ENCODE peak calls at places on chromosomes 13 and 19, in seven cellular contexts. R, H, E, C, L, Y and B are unnamed samples.

GRCh38 chr13:74270018-74270417 is 135.8 kb upstream of the KLF12 start:
- DNase-seq in R (peak; percentile 55), Y (no peak), E (peak; percentile 10), C (no peak), H (no peak), L (no peak), B (no peak)

GRCh38 chr13:41514853-41515395 is 57.6 kb downstream of the RGCC start:
- DNase-seq in E (no peak), R (no peak), L (no peak), Y (no peak), H (no peak), C (no peak), B (peak; percentile 42)

GRCh38 chr19:14383898-14384669 is 2.8 kb downstream of the ADGRE5 start:
- DNase-seq in L (no peak), C (no peak), Y (no peak), E (peak; percentile 55), R (peak; percentile 44), H (no peak), B (peak; percentile 83)

GRCh38 chr19:958967-959685 is 25.0 kb upstream of the WDR18 start:
- DNase-seq in R (peak; percentile 36), C (no peak), E (peak; percentile 67), L (no peak), Y (peak; percentile 71), H (no peak), B (peak; percentile 85)

GRCh38 chr13:112187527-112188297 is 120.8 kb downstream of the SOX1 start:
- DNase-seq in H (no peak), R (no peak), Y (no peak), E (no peak), L (no peak), C (no peak), B (no peak)

GRCh38 chr19:13817615-13818371 is 22.6 kb downstream of the ZSWIM4 start:
- DNase-seq in Y (peak; percentile 86), R (peak; percentile 99), E (no peak), H (no peak), C (peak; percentile 100), L (peak; percentile 98), B (peak; percentile 61)

GRCh38 chr13:29852464-29853054 is 2.1 kb upstream of the UBL3 start:
- DNase-seq in Y (no peak), C (no peak), R (no peak), H (no peak), L (no peak), E (peak; percentile 30), B (no peak)

GRCh38 chr13:109160887-109161669 is 531.7 kb downstream of the MYO16 start:
- DNase-seq in L (no peak), R (peak; percentile 70), C (no peak), Y (no peak), E (no peak), H (no peak), B (peak; percentile 40)

DNA sequence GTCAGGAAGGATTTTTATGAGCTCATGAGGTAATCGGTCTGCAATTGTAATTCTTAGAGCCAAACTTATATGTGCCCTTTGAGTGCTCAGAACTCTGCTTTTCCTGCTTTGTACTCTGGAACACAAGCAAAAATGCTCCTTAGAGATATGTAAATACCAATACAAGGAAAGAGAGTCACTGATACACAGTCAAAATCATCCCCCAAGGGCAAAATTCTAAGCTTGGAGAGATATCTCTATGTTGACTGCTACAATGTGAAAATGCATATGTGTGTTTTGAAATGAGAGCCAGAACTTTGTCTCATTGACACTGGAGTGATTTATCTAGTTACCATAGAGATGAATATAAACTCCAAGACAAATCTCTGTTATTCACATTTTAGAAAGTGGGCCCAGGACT is 494.8 kb upstream of the SLITRK1 start:
- DNase-seq in C (no peak), L (no peak), R (no peak), Y (no peak), E (no peak), H (no peak), B (no peak)
- H3K18ac ChIP-seq in C (no peak overlapping the region), L (no peak overlapping the region), R (no peak overlapping the region), Y (no peak overlapping the region), E (no peak overlapping the region), H (no peak overlapping the region), B (no peak overlapping the region)

GRCh38 chr13:113510871-113511270 is 20.4 kb upstream of the DCUN1D2 start:
- DNase-seq in L (no peak), H (no peak), C (no peak), E (no peak), Y (no peak), R (no peak), B (no peak)

GRCh38 chr13:113509989-113510388 is 19.5 kb upstream of the DCUN1D2 start:
- DNase-seq in Y (no peak), H (no peak), L (no peak), R (no peak), C (no peak), E (no peak), B (no peak)

GRCh38 chr13:113507564-113508210 is 17.2 kb upstream of the DCUN1D2 start:
- DNase-seq in H (no peak), E (no peak), L (no peak), Y (no peak), R (peak; percentile 19), C (no peak), B (no peak)

GRCh38 chr13:113506871-113507388 is 16.4 kb upstream of the DCUN1D2 start:
- DNase-seq in Y (no peak), H (no peak), E (no peak), C (no peak), L (no peak), R (no peak), B (no peak)

DNA sequence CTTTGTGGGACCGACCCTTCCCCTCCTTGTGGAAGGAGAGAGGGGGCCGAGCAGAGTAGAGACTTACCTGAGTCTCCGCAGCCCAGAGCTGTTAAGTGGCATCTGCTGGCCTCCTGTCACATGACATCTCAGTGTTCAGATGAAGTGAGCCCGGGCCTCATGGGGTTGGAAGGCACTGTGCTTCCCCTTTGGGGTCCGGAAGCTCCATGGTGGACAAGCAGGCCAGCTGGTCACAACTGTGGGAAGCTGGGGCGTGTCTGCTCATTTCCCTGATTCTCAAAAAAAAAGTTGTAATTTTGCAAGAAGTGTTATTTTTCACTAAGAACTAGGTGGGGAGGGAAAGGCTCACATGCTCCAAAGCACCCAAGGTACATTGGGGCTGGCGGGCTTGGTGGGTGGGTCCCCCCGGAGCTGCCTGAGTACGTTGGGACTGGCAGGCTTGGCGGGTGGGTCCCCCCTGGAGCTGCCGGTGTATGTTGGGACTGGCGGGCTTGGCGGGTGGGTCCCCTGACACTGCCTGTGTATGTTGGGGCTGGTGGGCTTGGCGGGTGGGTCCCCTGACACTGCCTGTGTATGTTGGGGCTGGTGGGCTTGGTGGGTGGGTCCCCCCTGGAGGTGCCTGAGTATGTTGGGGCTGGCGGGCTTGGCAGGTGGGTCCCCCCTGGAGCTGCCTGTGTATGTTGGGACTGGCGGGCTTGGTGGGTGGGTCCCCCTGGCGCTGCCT is 18.2 kb upstream of the DCUN1D2 start:
- DNase-seq in L (no peak), R (no peak), Y (no peak), H (no peak), E (no peak), C (no peak), B (no peak)
- H3K18ac ChIP-seq in L (no peak overlapping the region), R (no peak overlapping the region), Y (peak overlapping the region; percentile 34), H (no peak overlapping the region), E (no peak overlapping the region), C (no peak overlapping the region), B (no peak overlapping the region)

DNA sequence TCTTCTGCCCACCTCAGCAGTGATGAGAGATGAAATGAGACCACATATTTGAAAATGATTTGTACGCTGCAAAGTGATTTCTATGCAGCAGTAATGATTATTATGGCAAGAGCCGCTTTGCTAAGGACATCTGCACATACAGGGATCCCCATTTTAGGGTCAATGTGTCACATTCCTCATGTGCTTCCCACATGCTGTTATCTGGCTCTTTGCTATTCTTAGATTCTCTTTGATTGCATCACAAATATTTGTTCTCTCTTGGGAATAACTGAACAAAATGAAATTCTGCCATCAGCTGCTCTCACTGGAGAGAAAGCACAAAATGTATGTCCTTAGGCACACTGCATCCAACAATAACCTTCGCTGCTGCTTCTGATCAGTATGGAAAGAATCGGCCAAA is 209.5 kb upstream of the IPO5 start:
- DNase-seq in R (no peak), H (no peak), Y (no peak), E (no peak), L (no peak), C (no peak), B (peak; percentile 30)
- H3K18ac ChIP-seq in R (no peak overlapping the region), H (no peak overlapping the region), Y (no peak overlapping the region), E (no peak overlapping the region), L (no peak overlapping the region), C (no peak overlapping the region), B (no peak overlapping the region)

DNA sequence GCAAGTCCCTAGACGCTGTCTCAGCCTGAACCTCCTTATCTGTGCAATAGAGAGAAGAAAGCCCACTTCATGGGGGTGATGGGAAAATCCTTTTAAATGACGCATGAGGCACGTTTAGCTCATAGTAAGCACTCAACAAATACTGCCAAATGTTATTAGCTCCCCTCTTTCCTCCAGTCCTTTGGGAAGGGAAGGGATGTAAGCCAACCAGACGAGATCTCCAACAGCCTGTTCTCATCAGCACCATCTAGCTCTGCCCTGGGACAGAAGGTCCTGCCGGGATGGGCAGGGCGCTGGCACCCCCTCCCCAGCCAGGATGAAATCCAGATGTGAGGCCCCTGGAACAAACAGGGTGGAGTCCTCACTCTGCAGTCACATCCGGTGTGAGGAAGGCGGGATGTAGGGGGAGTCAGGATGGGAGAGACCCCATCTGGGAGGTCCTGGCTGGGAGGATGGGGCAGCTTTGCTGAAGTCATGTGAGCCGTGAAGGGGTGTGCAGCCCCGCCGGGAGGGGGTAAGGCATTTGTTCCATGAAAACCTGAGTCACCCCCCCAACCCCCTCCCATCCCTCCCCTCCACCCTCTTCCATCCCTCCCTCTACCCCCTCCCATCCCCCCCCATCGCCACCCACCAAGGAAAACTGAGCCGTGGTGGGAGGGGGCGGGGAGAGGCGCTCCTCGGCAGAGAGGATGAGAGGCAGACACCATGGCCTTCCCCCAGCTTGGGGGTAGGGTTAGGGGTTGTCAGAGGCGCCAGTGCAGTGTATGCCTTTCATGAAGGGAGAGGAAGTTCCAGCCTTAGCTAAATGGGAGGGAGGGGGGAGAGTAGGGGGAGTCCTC is 4.5 kb downstream of the S1PR2 start:
- DNase-seq in C (no peak), R (no peak), L (no peak), Y (no peak), E (peak; percentile 95), H (no peak), B (peak; percentile 25)
- H3K18ac ChIP-seq in C (no peak overlapping the region), R (no peak overlapping the region), L (peak overlapping the region; percentile 19), Y (peak overlapping the region; percentile 69), E (peak overlapping the region; percentile 68), H (no peak overlapping the region), B (peak overlapping the region; percentile 51)

DNA sequence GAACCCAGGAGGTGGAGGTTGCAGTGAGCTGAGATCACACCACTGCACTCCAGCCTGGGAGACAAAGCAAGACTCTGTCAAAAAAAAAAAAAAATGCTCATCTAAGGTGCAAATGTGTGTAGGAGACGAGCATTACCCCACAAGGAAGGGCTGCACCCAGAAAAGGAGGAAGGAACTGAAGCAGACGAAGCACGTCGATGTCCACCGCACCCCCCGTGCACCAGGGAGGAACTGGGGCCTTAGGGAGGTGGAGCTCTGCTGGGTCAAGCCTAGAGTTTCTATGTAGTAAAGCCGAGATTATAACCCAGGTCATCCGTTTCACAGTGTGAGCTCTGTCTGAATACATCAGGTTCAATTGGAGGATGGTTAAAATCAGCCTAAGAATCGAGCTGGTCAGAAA is 1.1 kb downstream of the VSTM1 start:
- DNase-seq in R (no peak), H (no peak), E (no peak), C (no peak), Y (no peak), L (no peak), B (no peak)
- H3K18ac ChIP-seq in R (no peak overlapping the region), H (no peak overlapping the region), E (no peak overlapping the region), C (no peak overlapping the region), Y (no peak overlapping the region), L (no peak overlapping the region), B (no peak overlapping the region)

GRCh38 chr13:113544071-113544891 is 40.3 kb upstream of the TFDP1 start:
- DNase-seq in E (no peak), C (peak; percentile 26), L (no peak), R (no peak), H (no peak), Y (no peak), B (no peak)
- H3K18ac ChIP-seq in E (no peak overlapping the region), C (no peak overlapping the region), L (no peak overlapping the region), R (no peak overlapping the region), H (peak overlapping the region; percentile 41), Y (peak overlapping the region; percentile 90), B (no peak overlapping the region)